ENCODE peak calls at places on chromosomes 4 and X, in seven cellular contexts. One of them, this sample, is unnamed.

GRCh38 chr4:152004801-152005200 is 244.0 kb upstream of the GATB start:
- DNase-seq in tibial nerve: no peak
- DNase-seq in stimulated activated CD4-positive, alpha-beta T cell treated with anti-CD3 and anti-CD28 coated beads, Interleukin-4, amount 100 ng/mL, for 48 hours: no peak
- DNase-seq in dermis blood vessel endothelial cell: no peak
- DNase-seq in glomerular endothelial cell: no peak
- DNase-seq in DMS 273 treated with DMSO at 0.1 percent for 48 hours: no peak
- DNase-seq in HFFc6: no peak
- DNase-seq in this sample: no peak

GRCh38 chr4:18398661-18399060 is 377.1 kb upstream of the LCORL start:
- DNase-seq in dermis blood vessel endothelial cell: no peak
- DNase-seq in HFFc6: no peak
- DNase-seq in DMS 273 treated with DMSO at 0.1 percent for 48 hours: no peak
- DNase-seq in glomerular endothelial cell: no peak
- DNase-seq in stimulated activated CD4-positive, alpha-beta T cell treated with anti-CD3 and anti-CD28 coated beads, Interleukin-4, amount 100 ng/mL, for 48 hours: no peak
- DNase-seq in tibial nerve: no peak
- DNase-seq in this sample: no peak

GRCh38 chr4:156892695-156893211 is 78.8 kb downstream of the PDGFC start:
- DNase-seq in glomerular endothelial cell: no peak
- DNase-seq in HFFc6: no peak
- DNase-seq in tibial nerve: no peak
- DNase-seq in DMS 273 treated with DMSO at 0.1 percent for 48 hours: no peak
- DNase-seq in stimulated activated CD4-positive, alpha-beta T cell treated with anti-CD3 and anti-CD28 coated beads, Interleukin-4, amount 100 ng/mL, for 48 hours: no peak
- DNase-seq in dermis blood vessel endothelial cell: no peak
- DNase-seq in this sample: no peak

GRCh38 chr4:110020139-110020538 is 107.5 kb downstream of the EGF start:
- DNase-seq in dermis blood vessel endothelial cell: no peak
- DNase-seq in glomerular endothelial cell: no peak
- DNase-seq in stimulated activated CD4-positive, alpha-beta T cell treated with anti-CD3 and anti-CD28 coated beads, Interleukin-4, amount 100 ng/mL, for 48 hours: no peak
- DNase-seq in HFFc6: peak
- DNase-seq in DMS 273 treated with DMSO at 0.1 percent for 48 hours: no peak
- DNase-seq in tibial nerve: no peak
- DNase-seq in this sample: no peak

GRCh38 chr4:47154816-47155370 is 123.5 kb downstream of the GABRB1 start:
- DNase-seq in glomerular endothelial cell: no peak
- DNase-seq in dermis blood vessel endothelial cell: no peak
- DNase-seq in DMS 273 treated with DMSO at 0.1 percent for 48 hours: no peak
- DNase-seq in stimulated activated CD4-positive, alpha-beta T cell treated with anti-CD3 and anti-CD28 coated beads, Interleukin-4, amount 100 ng/mL, for 48 hours: no peak
- DNase-seq in HFFc6: no peak
- DNase-seq in tibial nerve: no peak
- DNase-seq in this sample: no peak

GRCh38 chr4:55729306-55730142 is 90.1 kb upstream of the EXOC1L start:
- DNase-seq in DMS 273 treated with DMSO at 0.1 percent for 48 hours: no peak
- DNase-seq in glomerular endothelial cell: no peak
- DNase-seq in tibial nerve: no peak
- DNase-seq in stimulated activated CD4-positive, alpha-beta T cell treated with anti-CD3 and anti-CD28 coated beads, Interleukin-4, amount 100 ng/mL, for 48 hours: no peak
- DNase-seq in dermis blood vessel endothelial cell: no peak
- DNase-seq in HFFc6: no peak
- DNase-seq in this sample: no peak

GRCh38 chr4:178894126-178894525 is 1451.9 kb upstream of the AGA start:
- DNase-seq in stimulated activated CD4-positive, alpha-beta T cell treated with anti-CD3 and anti-CD28 coated beads, Interleukin-4, amount 100 ng/mL, for 48 hours: no peak
- DNase-seq in DMS 273 treated with DMSO at 0.1 percent for 48 hours: no peak
- DNase-seq in tibial nerve: no peak
- DNase-seq in HFFc6: no peak
- DNase-seq in dermis blood vessel endothelial cell: no peak
- DNase-seq in glomerular endothelial cell: no peak
- DNase-seq in this sample: no peak

GRCh38 chrX:2500681-2501151 is at the start of the genes DHRSX and ZBED1:
- DNase-seq in DMS 273 treated with DMSO at 0.1 percent for 48 hours: no peak
- DNase-seq in stimulated activated CD4-positive, alpha-beta T cell treated with anti-CD3 and anti-CD28 coated beads, Interleukin-4, amount 100 ng/mL, for 48 hours: peak
- DNase-seq in dermis blood vessel endothelial cell: peak
- DNase-seq in tibial nerve: no peak
- DNase-seq in glomerular endothelial cell: no peak
- DNase-seq in HFFc6: no peak
- DNase-seq in this sample: no peak

GRCh38 chr4:137621056-137621455 is 88.8 kb upstream of the PCDH18 start:
- DNase-seq in stimulated activated CD4-positive, alpha-beta T cell treated with anti-CD3 and anti-CD28 coated beads, Interleukin-4, amount 100 ng/mL, for 48 hours: no peak
- DNase-seq in DMS 273 treated with DMSO at 0.1 percent for 48 hours: peak
- DNase-seq in dermis blood vessel endothelial cell: no peak
- DNase-seq in tibial nerve: no peak
- DNase-seq in glomerular endothelial cell: no peak
- DNase-seq in HFFc6: no peak
- DNase-seq in this sample: no peak

GRCh38 chr4:138199568-138200235 is 42.4 kb downstream of the SLC7A11 start:
- DNase-seq in HFFc6: no peak
- DNase-seq in glomerular endothelial cell: no peak
- DNase-seq in stimulated activated CD4-positive, alpha-beta T cell treated with anti-CD3 and anti-CD28 coated beads, Interleukin-4, amount 100 ng/mL, for 48 hours: no peak
- DNase-seq in dermis blood vessel endothelial cell: peak
- DNase-seq in DMS 273 treated with DMSO at 0.1 percent for 48 hours: no peak
- DNase-seq in tibial nerve: no peak
- DNase-seq in this sample: no peak

GRCh38 chrX:10007604-10008003 is 40.4 kb downstream of the CLDN34 start:
- DNase-seq in stimulated activated CD4-positive, alpha-beta T cell treated with anti-CD3 and anti-CD28 coated beads, Interleukin-4, amount 100 ng/mL, for 48 hours: no peak
- DNase-seq in tibial nerve: no peak
- DNase-seq in dermis blood vessel endothelial cell: no peak
- DNase-seq in HFFc6: peak
- DNase-seq in DMS 273 treated with DMSO at 0.1 percent for 48 hours: no peak
- DNase-seq in glomerular endothelial cell: no peak
- DNase-seq in this sample: no peak

GRCh38 chr4:161522031-161522430 is 641.8 kb downstream of the FSTL5 start:
- DNase-seq in HFFc6: no peak
- DNase-seq in glomerular endothelial cell: no peak
- DNase-seq in stimulated activated CD4-positive, alpha-beta T cell treated with anti-CD3 and anti-CD28 coated beads, Interleukin-4, amount 100 ng/mL, for 48 hours: no peak
- DNase-seq in DMS 273 treated with DMSO at 0.1 percent for 48 hours: no peak
- DNase-seq in dermis blood vessel endothelial cell: peak
- DNase-seq in tibial nerve: no peak
- DNase-seq in this sample: no peak

GRCh38 chrX:23787745-23788118 is 4.8 kb downstream of the SAT1 start:
- DNase-seq in DMS 273 treated with DMSO at 0.1 percent for 48 hours: no peak
- DNase-seq in tibial nerve: no peak
- DNase-seq in HFFc6: no peak
- DNase-seq in dermis blood vessel endothelial cell: no peak
- DNase-seq in stimulated activated CD4-positive, alpha-beta T cell treated with anti-CD3 and anti-CD28 coated beads, Interleukin-4, amount 100 ng/mL, for 48 hours: no peak
- DNase-seq in glomerular endothelial cell: no peak
- DNase-seq in this sample: no peak

GRCh38 chr4:629636-629915 is 4.2 kb downstream of the PDE6B start:
- DNase-seq in glomerular endothelial cell: no peak
- DNase-seq in DMS 273 treated with DMSO at 0.1 percent for 48 hours: no peak
- DNase-seq in tibial nerve: no peak
- DNase-seq in stimulated activated CD4-positive, alpha-beta T cell treated with anti-CD3 and anti-CD28 coated beads, Interleukin-4, amount 100 ng/mL, for 48 hours: no peak
- DNase-seq in HFFc6: no peak
- DNase-seq in dermis blood vessel endothelial cell: no peak
- DNase-seq in this sample: no peak

GRCh38 chr4:26701786-26702227 is 117.9 kb downstream of the TBC1D19 start:
- DNase-seq in stimulated activated CD4-positive, alpha-beta T cell treated with anti-CD3 and anti-CD28 coated beads, Interleukin-4, amount 100 ng/mL, for 48 hours: no peak
- DNase-seq in dermis blood vessel endothelial cell: no peak
- DNase-seq in HFFc6: peak
- DNase-seq in glomerular endothelial cell: no peak
- DNase-seq in DMS 273 treated with DMSO at 0.1 percent for 48 hours: no peak
- DNase-seq in tibial nerve: no peak
- DNase-seq in this sample: no peak

GRCh38 chr4:153782567-153782966 is 6.3 kb downstream of the SFRP2 start:
- DNase-seq in stimulated activated CD4-positive, alpha-beta T cell treated with anti-CD3 and anti-CD28 coated beads, Interleukin-4, amount 100 ng/mL, for 48 hours: no peak
- DNase-seq in tibial nerve: no peak
- DNase-seq in DMS 273 treated with DMSO at 0.1 percent for 48 hours: no peak
- DNase-seq in glomerular endothelial cell: no peak
- DNase-seq in dermis blood vessel endothelial cell: no peak
- DNase-seq in HFFc6: no peak
- DNase-seq in this sample: no peak

GRCh38 chr4:150009533-150009932 is 68.7 kb upstream of the DCLK2 start:
- DNase-seq in stimulated activated CD4-positive, alpha-beta T cell treated with anti-CD3 and anti-CD28 coated beads, Interleukin-4, amount 100 ng/mL, for 48 hours: no peak
- DNase-seq in DMS 273 treated with DMSO at 0.1 percent for 48 hours: no peak
- DNase-seq in glomerular endothelial cell: no peak
- DNase-seq in dermis blood vessel endothelial cell: no peak
- DNase-seq in tibial nerve: no peak
- DNase-seq in HFFc6: no peak
- DNase-seq in this sample: no peak

GRCh38 chrX:129957241-129958099 is 25.0 kb upstream of the BCORL1 start:
- DNase-seq in glomerular endothelial cell: no peak
- DNase-seq in dermis blood vessel endothelial cell: peak
- DNase-seq in HFFc6: peak
- DNase-seq in stimulated activated CD4-positive, alpha-beta T cell treated with anti-CD3 and anti-CD28 coated beads, Interleukin-4, amount 100 ng/mL, for 48 hours: no peak
- DNase-seq in DMS 273 treated with DMSO at 0.1 percent for 48 hours: no peak
- DNase-seq in tibial nerve: no peak
- DNase-seq in this sample: no peak

GRCh38 chr4:99103166-99103565 is 14.6 kb upstream of the ADH5 start:
- DNase-seq in dermis blood vessel endothelial cell: peak
- DNase-seq in DMS 273 treated with DMSO at 0.1 percent for 48 hours: no peak
- DNase-seq in tibial nerve: no peak
- DNase-seq in HFFc6: no peak
- DNase-seq in stimulated activated CD4-positive, alpha-beta T cell treated with anti-CD3 and anti-CD28 coated beads, Interleukin-4, amount 100 ng/mL, for 48 hours: no peak
- DNase-seq in glomerular endothelial cell: no peak
- DNase-seq in this sample: no peak

GRCh38 chr4:5524900-5525299 is 183.5 kb downstream of the EVC2 start:
- DNase-seq in glomerular endothelial cell: no peak
- DNase-seq in dermis blood vessel endothelial cell: peak
- DNase-seq in DMS 273 treated with DMSO at 0.1 percent for 48 hours: peak
- DNase-seq in HFFc6: no peak
- DNase-seq in tibial nerve: no peak
- DNase-seq in stimulated activated CD4-positive, alpha-beta T cell treated with anti-CD3 and anti-CD28 coated beads, Interleukin-4, amount 100 ng/mL, for 48 hours: no peak
- DNase-seq in this sample: no peak

GRCh38 chr4:100982345-100982744 is 365.0 kb downstream of the PPP3CA start:
- DNase-seq in stimulated activated CD4-positive, alpha-beta T cell treated with anti-CD3 and anti-CD28 coated beads, Interleukin-4, amount 100 ng/mL, for 48 hours: no peak
- DNase-seq in tibial nerve: no peak
- DNase-seq in glomerular endothelial cell: no peak
- DNase-seq in dermis blood vessel endothelial cell: no peak
- DNase-seq in HFFc6: no peak
- DNase-seq in DMS 273 treated with DMSO at 0.1 percent for 48 hours: no peak
- DNase-seq in this sample: no peak

GRCh38 chr4:7202391-7202790 is 10.1 kb downstream of the SORCS2 start:
- DNase-seq in tibial nerve: no peak
- DNase-seq in glomerular endothelial cell: no peak
- DNase-seq in HFFc6: no peak
- DNase-seq in DMS 273 treated with DMSO at 0.1 percent for 48 hours: no peak
- DNase-seq in dermis blood vessel endothelial cell: peak
- DNase-seq in stimulated activated CD4-positive, alpha-beta T cell treated with anti-CD3 and anti-CD28 coated beads, Interleukin-4, amount 100 ng/mL, for 48 hours: no peak
- DNase-seq in this sample: no peak

GRCh38 chr4:1258457-1258856 is 9.5 kb upstream of the CTBP1 start:
- DNase-seq in glomerular endothelial cell: no peak
- DNase-seq in dermis blood vessel endothelial cell: no peak
- DNase-seq in DMS 273 treated with DMSO at 0.1 percent for 48 hours: no peak
- DNase-seq in stimulated activated CD4-positive, alpha-beta T cell treated with anti-CD3 and anti-CD28 coated beads, Interleukin-4, amount 100 ng/mL, for 48 hours: no peak
- DNase-seq in HFFc6: no peak
- DNase-seq in tibial nerve: no peak
- DNase-seq in this sample: no peak

GRCh38 chr4:104642521-104642920 is 147.8 kb upstream of the CXXC4 start:
- DNase-seq in tibial nerve: no peak
- DNase-seq in glomerular endothelial cell: no peak
- DNase-seq in DMS 273 treated with DMSO at 0.1 percent for 48 hours: no peak
- DNase-seq in HFFc6: no peak
- DNase-seq in stimulated activated CD4-positive, alpha-beta T cell treated with anti-CD3 and anti-CD28 coated beads, Interleukin-4, amount 100 ng/mL, for 48 hours: no peak
- DNase-seq in dermis blood vessel endothelial cell: no peak
- DNase-seq in this sample: no peak

GRCh38 chr4:15729910-15730533 is 27.2 kb downstream of the BST1 start:
- DNase-seq in tibial nerve: no peak
- DNase-seq in stimulated activated CD4-positive, alpha-beta T cell treated with anti-CD3 and anti-CD28 coated beads, Interleukin-4, amount 100 ng/mL, for 48 hours: no peak
- DNase-seq in HFFc6: peak
- DNase-seq in glomerular endothelial cell: no peak
- DNase-seq in DMS 273 treated with DMSO at 0.1 percent for 48 hours: peak
- DNase-seq in dermis blood vessel endothelial cell: peak
- DNase-seq in this sample: no peak

GRCh38 chrX:37646254-37646653 is 39.3 kb upstream of the XK start:
- DNase-seq in HFFc6: no peak
- DNase-seq in dermis blood vessel endothelial cell: no peak
- DNase-seq in tibial nerve: no peak
- DNase-seq in stimulated activated CD4-positive, alpha-beta T cell treated with anti-CD3 and anti-CD28 coated beads, Interleukin-4, amount 100 ng/mL, for 48 hours: no peak
- DNase-seq in glomerular endothelial cell: no peak
- DNase-seq in DMS 273 treated with DMSO at 0.1 percent for 48 hours: no peak
- DNase-seq in this sample: no peak

GRCh38 chrX:55777596-55777995 is 60.0 kb downstream of the RRAGB start:
- DNase-seq in glomerular endothelial cell: no peak
- DNase-seq in tibial nerve: no peak
- DNase-seq in dermis blood vessel endothelial cell: no peak
- DNase-seq in stimulated activated CD4-positive, alpha-beta T cell treated with anti-CD3 and anti-CD28 coated beads, Interleukin-4, amount 100 ng/mL, for 48 hours: no peak
- DNase-seq in DMS 273 treated with DMSO at 0.1 percent for 48 hours: no peak
- DNase-seq in HFFc6: no peak
- DNase-seq in this sample: no peak

GRCh38 chr4:82469776-82470345 is 39.5 kb downstream of the ENOPH1 start:
- DNase-seq in DMS 273 treated with DMSO at 0.1 percent for 48 hours: no peak
- DNase-seq in glomerular endothelial cell: no peak
- DNase-seq in dermis blood vessel endothelial cell: peak
- DNase-seq in HFFc6: peak
- DNase-seq in tibial nerve: no peak
- DNase-seq in stimulated activated CD4-positive, alpha-beta T cell treated with anti-CD3 and anti-CD28 coated beads, Interleukin-4, amount 100 ng/mL, for 48 hours: no peak
- DNase-seq in this sample: no peak

GRCh38 chrX:125382148-125382628 is 62.5 kb downstream of the TEX13C start:
- DNase-seq in HFFc6: no peak
- DNase-seq in DMS 273 treated with DMSO at 0.1 percent for 48 hours: no peak
- DNase-seq in dermis blood vessel endothelial cell: no peak
- DNase-seq in glomerular endothelial cell: no peak
- DNase-seq in tibial nerve: no peak
- DNase-seq in stimulated activated CD4-positive, alpha-beta T cell treated with anti-CD3 and anti-CD28 coated beads, Interleukin-4, amount 100 ng/mL, for 48 hours: no peak
- DNase-seq in this sample: peak